ENCODE peak calls at places on chromosome 1, in nine cellular contexts. V, I, K, E, A, P, T, G and H are unnamed samples.

GRCh38 chr1:236064674-236065508 is at the start of gene NID1:
- DNase-seq in V (peak), I (peak), K (no peak), E (peak), A (peak), P (peak), T (peak), G (no peak), H (peak)

GRCh38 chr1:48139275-48139674 is 83.2 kb upstream of the SLC5A9 start:
- DNase-seq in V (no peak), I (no peak), K (no peak), E (no peak), A (no peak), P (no peak), T (no peak), G (no peak), H (no peak)

GRCh38 chr1:162070825-162071224 is 1.3 kb downstream of the NOS1AP start:
- DNase-seq in V (no peak), I (no peak), K (no peak), E (no peak), A (no peak), P (no peak), T (no peak), G (no peak), H (no peak)

GRCh38 chr1:145985502-145986439 is 10.6 kb downstream of the TXNIP start:
- DNase-seq in V (no peak), I (peak), K (peak), E (peak), A (no peak), P (no peak), T (peak), G (no peak), H (no peak)

GRCh38 chr1:23525558-23526174 is 5.4 kb downstream of the E2F2 start:
- DNase-seq in V (no peak), I (no peak), K (no peak), E (no peak), A (no peak), P (no peak), T (no peak), G (peak), H (no peak)

GRCh38 chr1:143660354-143660941 is 311.3 kb downstream of the FAM72C start:
- DNase-seq in V (no peak), I (no peak), K (no peak), E (no peak), A (no peak), P (no peak), T (no peak), G (no peak), H (no peak)

GRCh38 chr1:246142320-246142893 is 364.7 kb downstream of the SMYD3 start:
- DNase-seq in V (no peak), I (no peak), K (peak), E (no peak), A (no peak), P (no peak), T (no peak), G (no peak), H (no peak)

GRCh38 chr1:150621497-150622113 is 7.8 kb downstream of the ENSA start:
- DNase-seq in V (no peak), I (peak), K (peak), E (no peak), A (no peak), P (no peak), T (peak), G (peak), H (no peak)

GRCh38 chr1:50930193-50930592 is 29.9 kb downstream of the FAF1 start:
- DNase-seq in V (no peak), I (no peak), K (no peak), E (no peak), A (no peak), P (no peak), T (no peak), G (no peak), H (no peak)

GRCh38 chr1:2539312-2539907 is 9.3 kb upstream of the HES5 start:
- DNase-seq in V (no peak), I (no peak), K (peak), E (no peak), A (no peak), P (no peak), T (no peak), G (no peak), H (no peak)

GRCh38 chr1:1388078-1388472 is 11.1 kb downstream of the CCNL2 start:
- DNase-seq in V (no peak), I (no peak), K (no peak), E (no peak), A (no peak), P (no peak), T (no peak), G (no peak), H (no peak)

GRCh38 chr1:156319664-156320063 is 18.4 kb downstream of the CCT3 start:
- DNase-seq in V (no peak), I (peak), K (peak), E (no peak), A (no peak), P (no peak), T (no peak), G (no peak), H (no peak)
- TF ChIP-seq CTCF in V (peak), I (peak), K (peak), E (peak), A (peak), P (peak), T (no peak), G (peak), H (no peak)

DNA sequence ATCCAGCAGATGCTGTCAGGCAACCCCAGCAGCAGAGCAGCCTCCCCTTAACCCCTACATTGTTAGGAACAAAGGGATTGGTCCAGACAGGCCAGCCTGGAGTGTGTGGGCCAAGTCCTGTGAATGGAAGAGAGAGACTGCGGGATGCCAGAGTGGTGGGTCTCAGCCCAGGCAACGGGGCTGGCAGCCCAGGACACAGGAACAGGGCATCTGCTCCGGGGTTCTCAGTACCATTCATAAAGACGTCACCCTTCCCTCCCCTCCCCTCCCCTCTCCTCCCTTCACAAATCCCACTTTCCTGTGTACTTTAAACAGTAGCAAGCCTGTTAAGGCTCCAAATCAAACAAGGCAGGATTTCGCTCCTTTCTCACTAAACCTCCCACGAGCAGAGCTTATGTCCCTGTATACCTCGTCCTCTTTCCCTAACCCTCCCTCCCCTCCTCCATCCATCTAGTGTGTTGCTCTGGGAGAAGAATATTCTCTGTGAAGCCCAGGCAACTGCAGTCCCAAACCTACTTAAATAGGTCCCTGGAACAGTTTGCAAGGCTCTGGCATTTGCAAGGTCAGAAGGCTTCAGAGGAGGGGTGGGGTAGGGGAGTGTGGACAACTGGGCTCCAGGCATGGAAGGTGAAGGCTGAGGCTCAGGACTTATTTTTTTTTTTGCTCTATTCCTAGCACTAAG is 4.2 kb upstream of the PLXNA2 start:
- DNase-seq in V (no peak), I (no peak), K (no peak), E (no peak), A (no peak), P (no peak), T (no peak), G (no peak), H (no peak)
- TF ChIP-seq CTCF in V (no peak), I (no peak), K (no peak), E (no peak), A (no peak), P (no peak), T (no peak), G (no peak), H (no peak)

DNA sequence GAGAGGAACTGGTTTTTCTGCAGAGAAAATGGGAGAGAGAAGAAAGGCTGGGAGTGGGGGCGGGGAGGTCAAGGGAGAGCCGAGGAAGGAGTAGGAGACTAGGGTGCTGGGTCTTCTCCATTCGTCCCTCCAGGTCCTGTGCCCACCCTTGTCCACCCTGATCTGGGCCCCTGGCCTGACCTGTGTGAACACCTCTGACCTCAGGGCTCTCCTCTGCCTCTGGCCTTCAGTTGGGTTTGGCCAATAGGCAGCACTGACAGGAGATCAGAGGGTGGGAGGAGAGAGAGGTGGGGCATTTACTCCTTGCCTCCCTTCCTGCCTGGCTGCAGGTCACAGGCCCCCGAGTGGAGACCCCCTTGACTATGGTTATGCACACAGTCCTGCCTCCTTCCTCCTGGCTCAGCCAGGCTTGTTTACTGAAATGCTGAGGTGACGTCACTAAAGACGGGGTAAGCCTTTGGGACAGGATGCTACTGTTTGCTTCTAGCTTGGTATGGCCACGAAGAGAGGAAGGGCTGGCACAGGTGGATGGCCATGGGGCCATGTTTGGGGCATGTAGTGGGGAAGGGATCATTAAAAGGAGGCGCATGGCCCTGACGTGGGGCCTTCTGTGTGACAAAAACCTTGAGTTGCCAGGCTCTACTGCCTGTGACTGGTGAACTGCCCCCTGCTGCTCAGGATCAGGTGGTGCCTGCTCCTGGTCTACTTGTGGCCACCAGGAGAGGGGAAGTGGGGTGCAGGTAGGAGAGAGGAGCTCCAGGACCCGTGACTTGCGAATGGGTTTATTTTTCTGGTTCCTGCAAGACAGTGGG is 248.7 kb upstream of the CSF3R start:
- DNase-seq in V (no peak), I (no peak), K (peak), E (no peak), A (no peak), P (no peak), T (no peak), G (no peak), H (no peak)
- TF ChIP-seq CTCF in V (no peak), I (no peak), K (peak), E (no peak), A (no peak), P (peak), T (no peak), G (no peak), H (no peak)

DNA sequence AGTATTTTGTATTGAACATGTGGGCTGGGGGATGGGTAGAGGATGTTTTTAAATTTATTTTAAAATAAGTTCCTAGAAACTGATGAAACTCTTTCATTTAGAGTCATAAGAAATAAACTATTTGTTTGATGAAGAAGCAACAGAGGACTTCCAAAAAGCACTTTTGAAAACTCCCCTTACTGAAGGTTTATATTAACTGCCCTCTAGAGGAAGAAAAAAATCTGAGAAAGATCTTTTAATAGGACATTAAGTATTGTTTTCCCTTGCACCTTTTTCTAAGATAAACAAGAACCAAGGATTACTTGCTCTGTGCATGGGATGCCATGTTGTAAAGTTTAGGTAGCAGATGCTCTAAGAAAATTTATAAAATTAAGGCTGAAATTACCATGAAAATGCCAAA is 14.1 kb downstream of the DISP1 start:
- DNase-seq in V (no peak), I (no peak), K (no peak), E (no peak), A (no peak), P (no peak), T (no peak), G (no peak), H (no peak)
- TF ChIP-seq CTCF in V (no peak), I (peak), K (no peak), E (no peak), A (no peak), P (no peak), T (no peak), G (no peak), H (no peak)

GRCh38 chr1:201624741-201625646 is 86.1 kb downstream of the NAV1 start:
- DNase-seq in V (no peak), I (peak), K (no peak), E (no peak), A (no peak), P (no peak), T (no peak), G (no peak), H (no peak)
- TF ChIP-seq CTCF in V (no peak), I (no peak), K (no peak), E (no peak), A (no peak), P (no peak), T (no peak), G (no peak), H (no peak)

GRCh38 chr1:59574085-59574484 is 240.7 kb upstream of the HOOK1 start:
- DNase-seq in V (no peak), I (no peak), K (no peak), E (no peak), A (no peak), P (no peak), T (no peak), G (no peak), H (no peak)
- TF ChIP-seq CTCF in V (no peak), I (no peak), K (no peak), E (no peak), A (no peak), P (no peak), T (no peak), G (no peak), H (no peak)

DNA sequence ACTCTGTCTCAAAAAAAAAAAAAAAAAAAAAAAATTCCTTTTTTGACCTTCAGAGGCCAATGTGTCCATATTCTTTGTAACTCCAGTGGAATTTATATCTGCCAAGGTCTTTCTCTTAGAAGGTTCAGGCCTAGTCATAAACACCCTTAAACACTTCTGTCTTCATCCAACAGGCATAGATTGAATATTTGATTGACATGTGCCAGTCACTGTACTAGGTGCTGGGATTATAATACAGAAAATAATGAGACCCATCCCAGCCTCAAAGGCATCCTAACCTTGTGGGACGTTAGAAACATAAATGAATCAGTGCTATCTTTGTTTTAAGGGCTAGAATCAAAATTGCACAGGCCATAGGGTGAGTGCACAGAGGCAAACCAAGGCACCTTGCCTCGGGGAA is 62.9 kb upstream of the SERBP1 start:
- DNase-seq in V (no peak), I (no peak), K (no peak), E (no peak), A (no peak), P (no peak), T (no peak), G (no peak), H (no peak)
- TF ChIP-seq CTCF in V (no peak), I (no peak), K (no peak), E (no peak), A (no peak), P (no peak), T (no peak), G (no peak), H (no peak)

GRCh38 chr1:68974447-68974846 is 477.6 kb upstream of the DEPDC1 start:
- DNase-seq in V (no peak), I (no peak), K (no peak), E (no peak), A (no peak), P (no peak), T (no peak), G (no peak), H (no peak)
- TF ChIP-seq CTCF in V (no peak), I (no peak), K (no peak), E (no peak), A (no peak), P (no peak), T (no peak), G (no peak), H (no peak)

DNA sequence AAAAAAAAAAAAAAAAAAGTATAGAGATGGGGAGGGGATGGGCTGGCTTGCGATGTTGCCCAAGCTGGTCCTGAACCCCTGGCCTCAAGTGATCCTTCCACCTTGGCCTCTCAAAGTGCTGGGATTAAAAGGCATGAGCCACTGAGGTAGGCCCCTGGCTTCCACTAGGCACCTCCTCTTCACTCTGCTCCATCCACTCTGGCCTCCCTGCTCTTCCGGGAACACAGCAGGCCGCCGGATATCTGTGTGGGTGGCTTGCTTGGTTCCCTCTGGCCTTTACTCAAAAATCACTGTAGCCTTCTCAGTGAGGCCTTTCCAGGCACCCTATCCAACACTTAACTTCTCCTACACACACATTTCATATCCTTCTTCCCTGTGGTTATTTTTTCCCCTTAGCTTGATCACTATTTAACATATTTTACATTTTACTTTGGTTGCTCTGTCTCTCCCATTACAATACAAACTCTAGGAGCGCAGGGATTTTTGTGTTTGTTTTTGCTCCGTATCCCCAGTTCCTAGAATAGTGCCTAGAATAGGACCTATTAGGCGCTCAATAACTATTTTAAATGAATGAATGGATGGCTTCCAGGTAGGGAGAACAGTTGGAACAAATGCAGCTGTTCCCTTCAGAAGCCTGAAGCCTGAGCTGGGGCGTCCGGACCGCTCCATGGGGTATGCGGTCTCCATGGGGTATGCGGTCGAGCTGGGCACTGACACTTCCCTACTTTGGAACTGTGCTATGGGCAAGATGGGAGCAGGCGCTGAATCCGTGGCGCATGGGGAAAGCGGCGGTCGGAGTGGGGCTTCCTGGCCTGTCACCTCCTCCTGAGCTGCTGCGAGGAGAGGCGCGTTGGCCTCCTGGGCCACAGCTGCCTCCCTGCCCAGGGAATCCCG is 46.7 kb downstream of the H3-3A start:
- DNase-seq in V (no peak), I (peak), K (no peak), E (peak), A (peak), P (no peak), T (no peak), G (no peak), H (no peak)
- TF ChIP-seq CTCF in V (no peak), I (no peak), K (no peak), E (no peak), A (no peak), P (no peak), T (no peak), G (no peak), H (no peak)

GRCh38 chr1:178629549-178630154 is 95.4 kb upstream of the RALGPS2 start:
- DNase-seq in V (no peak), I (no peak), K (no peak), E (no peak), A (no peak), P (no peak), T (no peak), G (no peak), H (no peak)
- TF ChIP-seq CTCF in V (no peak), I (no peak), K (no peak), E (no peak), A (no peak), P (no peak), T (no peak), G (no peak), H (no peak)